ENCODE peak calls at places on chromosomes 5 and 9, in seven cellular contexts. O, Q, R, A, B, I and G are unnamed samples.

GRCh38 chr5:168836603-168837245 is 257.6 kb upstream of the PANK3 start:
- DNase-seq in O (no peak), A (no peak), B (no peak), I (no peak), Q (no peak), R (no peak), G (no peak)

GRCh38 chr9:2059131-2059929 is 44.2 kb downstream of the SMARCA2 start:
- DNase-seq in Q (no peak), R (no peak), I (no peak), B (no peak), O (no peak), A (no peak), G (no peak)

GRCh38 chr9:127562271-127562780 is 49.8 kb upstream of the STXBP1 start:
- DNase-seq in O (no peak), R (no peak), B (no peak), A (no peak), I (no peak), Q (no peak), G (no peak)

GRCh38 chr5:81428446-81428845 is 34.5 kb upstream of the ACOT12 start:
- DNase-seq in Q (no peak), I (no peak), O (no peak), A (no peak), R (no peak), B (no peak), G (no peak)

GRCh38 chr5:178486305-178486704 is 103.9 kb downstream of the COL23A1 start:
- DNase-seq in A (no peak), I (no peak), B (no peak), Q (no peak), O (no peak), R (no peak), G (no peak)

GRCh38 chr5:180825768-180826525 is 23.3 kb upstream of the MGAT1 start:
- DNase-seq in R (no peak), Q (no peak), B (peak), I (peak), A (peak), O (peak), G (no peak)

GRCh38 chr5:153753645-153754432 is 263.4 kb downstream of the GRIA1 start:
- DNase-seq in A (no peak), O (no peak), B (no peak), R (no peak), I (no peak), Q (no peak), G (no peak)

GRCh38 chr9:112094948-112095779 is 79.9 kb downstream of the SUSD1 start:
- DNase-seq in B (peak), O (no peak), A (no peak), Q (no peak), I (no peak), R (no peak), G (no peak)

GRCh38 chr9:134641989-134642384 is 384 bp downstream of the COL5A1 start:
- DNase-seq in I (no peak), R (no peak), B (no peak), O (no peak), A (no peak), Q (no peak), G (no peak)

GRCh38 chr9:98943682-98944129 is at the start of gene COL15A1:
- DNase-seq in B (no peak), I (peak), A (no peak), O (no peak), R (peak), Q (no peak), G (no peak)

GRCh38 chr5:139178948-139179347 is 19.2 kb downstream of the SIL1 start:
- DNase-seq in O (no peak), I (no peak), A (peak), R (no peak), B (peak), Q (no peak), G (no peak)

GRCh38 chr5:160173-160510 is 31.2 kb upstream of the LRRC14B start:
- DNase-seq in Q (no peak), R (peak), B (no peak), A (peak), O (no peak), I (no peak), G (peak)

GRCh38 chr5:113081881-113082546 is 105.4 kb downstream of the DCP2 start:
- DNase-seq in I (no peak), R (no peak), A (no peak), O (no peak), Q (no peak), B (no peak), G (peak)

GRCh38 chr9:38287420-38287985 is 105.0 kb upstream of the ALDH1B1 start:
- DNase-seq in B (no peak), I (no peak), A (no peak), O (peak), Q (no peak), R (no peak), G (no peak)

GRCh38 chr9:22214021-22214420 is 204.9 kb upstream of the CDKN2B start:
- DNase-seq in R (no peak), O (no peak), I (no peak), B (no peak), Q (no peak), A (no peak), G (no peak)

DNA sequence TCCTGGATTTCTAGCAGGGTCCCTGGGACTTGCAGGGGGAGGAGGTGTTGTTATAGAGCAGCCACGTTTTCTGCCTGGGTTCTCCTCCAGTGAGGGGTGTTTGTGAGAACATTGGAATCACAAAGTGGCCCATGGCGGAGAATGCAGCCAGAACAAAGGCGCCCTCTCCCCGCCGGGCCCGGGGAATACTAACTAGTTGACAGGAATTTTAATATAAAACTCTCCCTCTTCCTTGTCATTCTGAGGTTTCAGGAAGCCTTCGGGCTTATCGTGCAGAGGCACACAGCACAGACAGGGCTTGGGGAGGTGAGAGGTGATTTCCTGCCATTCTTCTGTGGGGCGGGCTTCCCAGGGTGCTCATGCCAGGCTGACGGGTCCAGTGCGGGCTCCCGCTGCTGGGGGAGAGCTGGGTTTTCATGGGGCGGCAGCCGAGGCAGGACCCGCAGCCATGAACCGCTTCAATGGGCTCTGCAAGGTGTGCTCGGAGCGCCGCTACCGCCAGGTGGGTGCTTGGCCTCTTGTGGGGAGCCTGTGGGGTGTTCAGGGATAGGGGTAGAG is 37.7 kb downstream of the RGS3 start:
- DNase-seq in I (no peak), Q (no peak), R (peak), O (no peak), A (no peak), B (no peak), G (no peak)
- H3K27ac ChIP-seq in I (peak), Q (no peak), R (no peak), O (no peak), A (peak), B (no peak), G (no peak)

DNA sequence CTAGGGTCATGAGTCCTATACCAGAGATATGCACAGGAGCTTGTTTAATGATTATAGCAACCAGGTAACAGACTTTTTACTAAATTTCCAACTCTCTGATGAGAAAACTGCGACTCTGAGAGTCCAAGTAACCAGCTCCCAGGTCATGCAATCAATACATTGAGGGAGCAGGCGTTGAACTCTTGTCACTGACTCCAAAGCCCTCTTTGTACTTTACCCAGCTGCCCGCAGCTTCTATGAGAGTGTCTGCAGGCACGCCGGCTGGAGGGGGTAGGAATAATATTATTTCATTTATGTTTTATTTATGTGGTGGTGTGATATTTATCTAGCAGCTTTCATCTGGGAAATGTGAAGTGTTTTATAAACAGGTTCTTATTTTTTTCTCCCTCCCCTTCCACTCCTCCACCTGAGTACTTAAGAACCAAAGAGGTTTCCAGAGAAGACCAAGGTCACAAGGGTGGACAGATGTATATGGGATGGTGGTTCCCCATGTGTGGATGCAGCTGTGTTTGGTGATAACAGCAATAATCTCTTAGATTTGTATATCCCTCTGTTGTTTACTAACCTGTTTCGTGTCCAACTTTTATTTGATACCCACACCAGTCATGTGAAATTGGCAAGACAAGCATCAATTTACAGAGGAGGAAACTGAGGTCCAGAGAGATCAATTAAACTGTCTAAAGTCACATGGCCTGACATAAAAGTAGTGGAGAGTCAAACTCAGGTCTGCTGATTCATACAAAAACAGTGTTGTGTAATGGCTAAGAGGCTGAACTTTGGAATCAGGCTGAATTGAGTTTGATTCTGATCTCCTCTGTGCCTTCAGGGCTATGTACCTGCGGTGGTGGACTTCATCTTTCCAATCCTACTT is 140.2 kb upstream of the TRIM32 start:
- DNase-seq in B (no peak), Q (no peak), A (no peak), O (no peak), R (no peak), I (no peak), G (no peak)
- H3K27ac ChIP-seq in B (no peak), Q (no peak), A (no peak), O (no peak), R (no peak), I (no peak), G (no peak)

DNA sequence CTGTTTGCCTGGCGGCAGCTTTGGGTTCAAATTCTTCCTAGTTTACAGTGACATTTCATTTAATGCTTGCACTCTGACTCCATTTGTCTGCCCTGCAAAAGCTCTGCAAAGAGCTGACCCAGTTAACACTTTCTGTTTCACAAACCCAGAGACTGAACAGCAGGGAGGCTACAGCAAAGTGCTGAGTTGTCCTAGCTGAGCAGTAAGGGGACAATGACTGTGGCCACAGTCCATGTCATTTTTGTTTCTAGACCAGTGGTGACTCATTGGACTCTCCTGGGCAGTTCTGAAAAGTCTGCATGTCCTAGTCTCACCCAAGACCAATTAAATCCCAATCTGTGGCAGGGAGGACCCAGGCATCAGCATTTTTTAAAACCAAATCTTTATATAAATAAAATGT is 994.8 kb upstream of the WWC1 start:
- DNase-seq in O (no peak), B (no peak), Q (no peak), A (no peak), R (no peak), I (no peak), G (no peak)
- H3K27ac ChIP-seq in O (no peak), B (no peak), Q (no peak), A (no peak), R (no peak), I (no peak), G (no peak)

DNA sequence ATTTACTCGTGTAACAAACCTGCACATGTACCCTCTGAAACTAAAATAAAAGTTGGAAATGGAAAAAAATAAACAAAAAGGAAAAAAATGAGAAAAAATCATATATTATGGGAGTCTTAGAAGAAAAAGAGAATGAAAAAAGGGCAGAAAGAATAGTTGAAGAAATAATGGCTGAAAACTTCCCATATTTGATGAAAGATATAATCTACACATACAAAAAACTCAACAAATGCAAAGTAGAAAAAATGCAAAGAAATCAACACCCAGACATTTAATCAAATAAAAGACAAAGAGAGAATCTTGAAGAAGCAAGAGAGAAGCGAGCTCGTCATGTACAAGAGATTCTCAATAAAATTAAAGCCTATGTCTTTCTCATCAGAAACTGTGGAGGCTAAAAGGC is 73.8 kb downstream of the SLC25A46 start:
- DNase-seq in R (no peak), A (no peak), B (no peak), O (no peak), Q (no peak), I (no peak), G (no peak)
- H3K27ac ChIP-seq in R (no peak), A (no peak), B (no peak), O (no peak), Q (no peak), I (no peak), G (no peak)

GRCh38 chr5:151221574-151221973 is 2.3 kb downstream of the CCDC69 start:
- DNase-seq in R (no peak), I (no peak), Q (no peak), A (no peak), B (no peak), O (no peak), G (no peak)

GRCh38 chr5:151223447-151224264 is at the start of gene CCDC69:
- DNase-seq in A (peak), Q (peak), O (no peak), R (peak), I (peak), B (peak), G (no peak)

GRCh38 chr5:151222769-151223446 is 984 bp downstream of the CCDC69 start:
- DNase-seq in B (peak), O (no peak), A (peak), Q (no peak), I (peak), R (peak), G (no peak)

GRCh38 chr5:151224372-151224771 is 480 bp upstream of the CCDC69 start:
- DNase-seq in I (no peak), O (no peak), Q (no peak), A (no peak), R (no peak), B (no peak), G (no peak)

GRCh38 chr5:151222054-151222768 is 1.7 kb downstream of the CCDC69 start:
- DNase-seq in Q (no peak), I (peak), R (no peak), O (no peak), B (peak), A (no peak), G (no peak)
- H3K27ac ChIP-seq in Q (peak), I (peak), R (no peak), O (no peak), B (peak), A (peak), G (no peak)

GRCh38 chr5:141945511-141946024 is 12.4 kb downstream of the PCDH12 start:
- DNase-seq in Q (no peak), I (peak), B (no peak), A (no peak), R (peak), O (no peak), G (no peak)
- H3K27ac ChIP-seq in Q (no peak), I (no peak), B (no peak), A (peak), R (no peak), O (no peak), G (no peak)

GRCh38 chr5:125489146-125489545 is 742.7 kb upstream of the ZNF608 start:
- DNase-seq in R (no peak), O (no peak), Q (no peak), A (no peak), I (no peak), B (no peak), G (no peak)

GRCh38 chr5:125485003-125485641 is 738.7 kb upstream of the ZNF608 start:
- DNase-seq in O (peak), B (peak), A (peak), R (no peak), Q (no peak), I (no peak), G (peak)

GRCh38 chr5:125484272-125485002 is 738.0 kb upstream of the ZNF608 start:
- DNase-seq in Q (no peak), I (peak), O (peak), B (peak), R (no peak), A (peak), G (peak)

GRCh38 chr5:125486634-125487033 is 740.2 kb upstream of the ZNF608 start:
- DNase-seq in Q (no peak), R (no peak), I (no peak), A (no peak), O (peak), B (no peak), G (no peak)

DNA sequence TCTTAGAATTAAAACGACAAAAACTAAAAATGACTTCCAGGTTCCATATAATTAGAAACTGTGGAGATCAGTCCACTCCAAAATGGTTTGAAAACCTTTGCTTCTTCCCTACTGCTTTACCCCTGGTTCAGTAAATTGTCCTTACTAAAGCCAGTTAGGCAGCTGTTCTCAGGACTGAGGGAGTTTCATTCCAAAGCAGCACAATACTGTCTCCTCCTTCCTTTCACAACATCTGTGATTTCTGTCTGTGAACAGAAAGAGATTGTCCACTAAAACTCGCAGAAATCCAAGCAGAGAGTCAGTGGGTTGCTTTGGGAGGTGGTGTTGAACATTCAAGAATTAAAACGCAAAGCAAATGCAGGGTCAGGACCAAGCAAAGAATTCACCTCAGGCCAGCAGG is 740.8 kb upstream of the ZNF608 start:
- DNase-seq in Q (no peak), A (no peak), B (no peak), R (no peak), I (no peak), O (no peak), G (no peak)
- H3K27ac ChIP-seq in Q (no peak), A (no peak), B (no peak), R (no peak), I (no peak), O (peak), G (no peak)

GRCh38 chr9:72769546-72769945 is 183.3 kb downstream of the ALDH1A1 start:
- DNase-seq in A (no peak), R (no peak), I (no peak), B (no peak), Q (no peak), O (no peak), G (no peak)
- H3K27ac ChIP-seq in A (no peak), R (no peak), I (no peak), B (no peak), Q (no peak), O (no peak), G (no peak)

GRCh38 chr5:75366787-75367186 is 29.8 kb downstream of the HMGCR start:
- DNase-seq in A (no peak), R (no peak), B (no peak), Q (no peak), O (no peak), I (no peak), G (no peak)

GRCh38 chr5:75364571-75365280 is 27.7 kb downstream of the HMGCR start:
- DNase-seq in O (no peak), A (peak), Q (no peak), R (peak), I (no peak), B (no peak), G (no peak)

GRCh38 chr5:75365740-75366139 is 28.7 kb downstream of the HMGCR start:
- DNase-seq in A (no peak), R (no peak), O (no peak), Q (no peak), I (no peak), B (no peak), G (no peak)

GRCh38 chr5:75368391-75368790 is 31.4 kb downstream of the HMGCR start:
- DNase-seq in A (no peak), Q (no peak), R (no peak), B (no peak), O (no peak), I (no peak), G (peak)

GRCh38 chr5:75367401-75367800 is 30.4 kb downstream of the HMGCR start:
- DNase-seq in A (no peak), O (no peak), R (no peak), Q (no peak), B (no peak), I (no peak), G (no peak)
- H3K27ac ChIP-seq in A (no peak), O (no peak), R (no peak), Q (no peak), B (no peak), I (no peak), G (no peak)